ENCODE peak calls at places on chromosomes 16 and 17, in four cellular contexts. L is SK-N-SH, Q is GM12878, A is K562. Z is an unnamed sample.

GRCh38 chr16:89563639-89564392 is 3.3 kb downstream of the RPL13 start:
- DNase-seq in L (no peak), Q (no peak), A (no peak), Z (no peak)

GRCh38 chr16:56625140-56625942 is at the start of gene MT1E:
- DNase-seq in L (peak), Q (no peak), A (no peak), Z (peak)

GRCh38 chr16:80062361-80063027 is 462.0 kb upstream of the MAF start:
- DNase-seq in L (no peak), Q (no peak), A (no peak), Z (no peak)

GRCh38 chr17:21678451-21679081 is 13.8 kb upstream of the KCNJ18 start:
- DNase-seq in L (peak), Q (no peak), A (peak), Z (no peak)

GRCh38 chr16:79089735-79090284 is 510.7 kb downstream of the MAF start:
- DNase-seq in L (no peak), Q (peak), A (no peak), Z (no peak)

GRCh38 chr16:79769320-79770243 is 169.0 kb upstream of the MAF start:
- DNase-seq in L (no peak), Q (no peak), A (peak), Z (no peak)

GRCh38 chr16:4679854-4680636 is 13.3 kb upstream of the NUDT16L1 start:
- DNase-seq in L (no peak), Q (no peak), A (no peak), Z (no peak)

GRCh38 chr16:81996664-81997529 is 14.4 kb downstream of the SDR42E1 start:
- DNase-seq in L (no peak), Q (no peak), A (peak), Z (no peak)

GRCh38 chr17:50559674-50560184 is 786 bp upstream of the CACNA1G start:
- DNase-seq in L (peak), Q (no peak), A (peak), Z (peak)

GRCh38 chr16:56478228-56479049 is 27.1 kb downstream of the OGFOD1 start:
- DNase-seq in L (no peak), Q (no peak), A (no peak), Z (no peak)

GRCh38 chr16:24094660-24095059 is 161.5 kb upstream of the CACNG3 start:
- DNase-seq in L (no peak), Q (no peak), A (no peak), Z (no peak)

GRCh38 chr16:59698341-59698979 is 964.3 kb upstream of the GOT2 start:
- DNase-seq in L (no peak), Q (no peak), A (no peak), Z (no peak)

GRCh38 chr17:71192848-71193247 is 928.0 kb upstream of the SOX9 start:
- DNase-seq in L (no peak), Q (no peak), A (no peak), Z (no peak)

GRCh38 chr17:78501241-78502036 is 75.8 kb downstream of the DNAH17 start:
- DNase-seq in L (no peak), Q (no peak), A (no peak), Z (no peak)

GRCh38 chr16:12390644-12391043 is 413.0 kb downstream of the CPPED1 start:
- DNase-seq in L (no peak), Q (no peak), A (no peak), Z (no peak)

GRCh38 chr17:81976332-81977210 is 858 bp upstream of the ASPSCR1 start:
- DNase-seq in L (no peak), Q (no peak), A (peak), Z (peak)

GRCh38 chr16:4947722-4948503 is 10.2 kb upstream of the SEC14L5 start:
- DNase-seq in L (no peak), Q (no peak), A (no peak), Z (peak)

GRCh38 chr17:9232591-9233270 is 211.4 kb downstream of the NTN1 start:
- DNase-seq in L (no peak), Q (no peak), A (no peak), Z (no peak)

GRCh38 chr17:13600475-13601316 is 1.0 kb downstream of the HS3ST3A1 start:
- DNase-seq in L (peak), Q (no peak), A (peak), Z (peak)

GRCh38 chr16:1048442-1049112 is 24.0 kb upstream of the SSTR5 start:
- DNase-seq in L (peak), Q (no peak), A (peak), Z (peak)

GRCh38 chr16:79008036-79008868 is 592.3 kb downstream of the MAF start:
- DNase-seq in L (no peak), Q (no peak), A (peak), Z (no peak)

GRCh38 chr16:51152691-51153261 is 1.7 kb upstream of the SALL1 start:
- DNase-seq in L (peak), Q (no peak), A (no peak), Z (no peak)

GRCh38 chr16:83781-84615 is 6.0 kb downstream of the MPG start:
- DNase-seq in L (no peak), Q (no peak), A (no peak), Z (no peak)

GRCh38 chr16:15059324-15059723 is 3.5 kb upstream of the NTAN1 start:
- DNase-seq in L (no peak), Q (no peak), A (no peak), Z (no peak)

GRCh38 chr17:40107266-40107980 is 7.0 kb upstream of the NR1D1 start:
- DNase-seq in L (no peak), Q (no peak), A (no peak), Z (no peak)

GRCh38 chr17:50272711-50273653 is 1.3 kb upstream of the TMEM92 start:
- DNase-seq in L (peak), Q (no peak), A (peak), Z (peak)

GRCh38 chr16:31072540-31073072 is 1.4 kb downstream of the ZNF668 start:
- DNase-seq in L (peak), Q (no peak), A (peak), Z (no peak)

DNA sequence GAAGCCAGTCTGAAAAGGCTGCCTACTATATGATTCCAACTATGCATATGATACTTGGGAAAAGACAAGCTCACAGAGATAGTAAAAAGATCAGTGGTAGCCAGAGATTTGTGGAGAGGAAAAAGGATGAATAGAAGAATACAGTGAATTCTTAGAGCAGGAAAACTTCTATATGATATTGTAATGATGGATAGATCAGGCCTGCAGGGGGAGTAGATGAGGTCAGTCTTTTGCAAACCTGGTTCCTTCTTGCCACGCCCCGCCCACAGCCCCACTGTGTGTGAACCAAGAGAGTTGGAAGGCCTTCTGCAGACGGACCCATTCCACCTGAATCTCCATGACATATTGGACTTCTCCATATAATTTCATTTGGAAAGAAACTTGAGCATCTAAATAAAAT is 761 bp upstream of the CCL8 start:
- DNase-seq in L (no peak), Q (no peak), A (peak), Z (peak)
- TF ChIP-seq USF1 in L (no peak), Q (no peak), A (no peak), Z (no peak)

DNA sequence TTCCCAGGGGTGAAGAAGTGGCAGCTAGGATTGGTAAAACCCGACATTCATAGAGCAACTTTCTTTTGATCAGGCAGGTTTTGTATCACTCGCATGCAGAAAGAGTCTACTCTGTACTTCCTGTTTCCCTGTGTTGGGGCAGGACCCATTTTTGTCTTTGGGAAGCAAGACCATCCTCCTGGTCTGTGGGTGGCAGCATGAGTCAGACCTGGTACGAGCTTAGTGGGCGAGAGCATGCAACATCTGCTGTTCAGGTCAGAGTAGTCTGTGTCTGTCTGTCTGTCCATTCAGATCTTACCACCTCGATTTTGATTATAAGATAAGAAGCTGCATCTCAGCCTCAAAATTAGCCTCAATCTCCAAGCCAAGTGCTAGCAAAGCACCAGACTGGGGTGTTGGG is 111.0 kb downstream of the XYLT1 start:
- DNase-seq in L (peak), Q (no peak), A (no peak), Z (no peak)
- TF ChIP-seq USF1 in L (no peak), Q (no peak), A (no peak), Z (no peak)

DNA sequence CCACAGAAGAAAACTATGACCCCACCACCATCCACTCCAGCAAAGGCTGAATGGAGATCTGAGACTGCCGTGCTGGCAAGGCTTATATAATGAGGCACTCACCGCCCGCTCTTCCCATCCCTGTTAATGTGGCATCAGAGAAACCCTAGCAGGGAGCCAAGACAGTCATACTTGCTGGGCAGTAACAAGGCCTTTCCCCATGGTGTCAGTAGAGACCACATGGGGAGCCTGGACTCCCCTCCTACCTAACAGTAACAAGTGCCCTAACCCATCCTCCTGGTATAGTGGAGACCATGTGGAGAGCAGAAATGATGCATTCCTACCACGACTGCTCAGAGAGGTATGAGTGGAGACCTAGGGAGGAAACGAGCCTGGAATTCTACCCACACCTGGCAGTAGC is 235.2 kb downstream of the C16orf78 start:
- DNase-seq in L (peak), Q (no peak), A (peak), Z (no peak)
- TF ChIP-seq USF1 in L (no peak), Q (no peak), A (no peak), Z (no peak)

DNA sequence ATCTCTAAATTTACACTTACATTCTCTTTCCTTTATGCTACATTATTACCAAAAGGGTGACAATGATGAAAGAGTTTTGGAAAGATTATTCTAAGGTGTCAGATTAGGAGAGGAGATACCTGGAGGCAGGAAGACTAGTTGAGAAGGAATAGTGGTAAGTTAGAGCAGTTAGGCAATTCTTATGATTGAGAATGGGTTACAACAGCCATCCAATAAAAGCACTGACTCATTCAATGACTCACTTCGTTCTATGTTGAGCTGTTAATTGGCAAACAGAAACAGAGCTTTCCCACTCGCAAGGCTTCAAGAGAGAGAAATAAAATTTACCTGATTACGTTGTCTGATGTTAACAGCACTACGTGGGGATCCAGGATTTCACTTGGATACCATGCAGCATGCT is 5.8 kb downstream of the NUP88 start:
- DNase-seq in L (no peak), Q (no peak), A (peak), Z (no peak)
- TF ChIP-seq USF1 in L (no peak), Q (no peak), A (no peak), Z (no peak)

DNA sequence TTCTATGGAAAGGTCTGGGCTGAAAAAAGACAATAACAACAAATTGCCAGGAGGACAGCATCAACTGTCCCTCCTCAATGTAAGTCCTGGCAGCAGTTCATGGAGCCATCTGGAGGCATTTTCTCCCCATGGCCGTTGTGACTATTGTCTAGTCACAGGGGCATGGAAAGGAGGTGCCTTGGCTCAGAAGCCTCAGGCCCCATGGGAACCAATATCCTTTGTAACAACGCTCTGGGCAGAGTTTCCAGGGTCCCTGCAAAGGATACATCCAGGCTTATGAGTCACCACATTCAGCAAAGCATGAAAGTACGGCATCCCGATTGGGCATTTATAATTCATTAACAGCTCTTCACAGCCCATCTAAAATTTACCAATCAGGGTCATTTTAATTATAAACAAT is 85.2 kb downstream of the GLG1 start:
- DNase-seq in L (peak), Q (no peak), A (no peak), Z (no peak)
- TF ChIP-seq USF1 in L (no peak), Q (no peak), A (no peak), Z (no peak)

Z was measured in WTC11.